ENCODE peak calls at places on chromosomes 13 and 19, in six cellular contexts. K is tibial artery, Q is left colon, P is COLO829, O is dorsolateral prefrontal cortex, R is sciatic nerve. X is an unnamed sample.

GRCh38 chr13:99150575-99151370 is 49.9 kb upstream of the UBAC2 start:
- DNase-seq in P (peak; percentile 61), O (no peak), Q (no peak), R (no peak), K (no peak), X (peak; percentile 53)

GRCh38 chr19:31512403-31512970 is 163.3 kb upstream of the TSHZ3 start:
- DNase-seq in P (no peak), R (no peak), O (no peak), K (no peak), Q (no peak), X (no peak)

GRCh38 chr19:49200238-49200862 is 42.8 kb downstream of the TRPM4 start:
- DNase-seq in R (no peak), K (no peak), Q (peak; percentile 47), O (no peak), P (peak; percentile 64), X (no peak)

GRCh38 chr19:33194884-33195710 is 967 bp downstream of the LRP3 start:
- DNase-seq in Q (no peak), K (no peak), P (no peak), R (no peak), O (no peak), X (no peak)

GRCh38 chr19:30752876-30753275 is 380.7 kb downstream of the ZNF536 start:
- DNase-seq in Q (no peak), P (no peak), O (no peak), R (no peak), K (no peak), X (no peak)

GRCh38 chr19:40807147-40808020 is 8.4 kb downstream of the EGLN2 start:
- DNase-seq in O (no peak), K (no peak), R (no peak), Q (no peak), P (no peak), X (no peak)

GRCh38 chr19:31167695-31168094 is 181.5 kb downstream of the TSHZ3 start:
- DNase-seq in O (no peak), K (no peak), R (no peak), Q (no peak), P (no peak), X (no peak)

GRCh38 chr13:36904219-36904618 is 15.8 kb downstream of the SMAD9 start:
- DNase-seq in R (no peak), K (no peak), P (no peak), Q (peak; percentile 39), O (no peak), X (no peak)

GRCh38 chr19:45976180-45976579 is 2.5 kb upstream of the NOVA2 start:
- DNase-seq in O (peak; percentile 62), P (no peak), Q (no peak), K (no peak), R (no peak), X (no peak)

GRCh38 chr19:31821346-31821745 is 472.1 kb upstream of the TSHZ3 start:
- DNase-seq in K (no peak), R (no peak), Q (no peak), O (no peak), P (no peak), X (no peak)

GRCh38 chr19:51570962-51571575 is at the start of gene ZNF175:
- DNase-seq in O (peak; percentile 97), P (peak; percentile 98), K (peak; percentile 97), R (peak; percentile 94), Q (peak; percentile 95), X (peak; percentile 93)

GRCh38 chr13:106685142-106685541 is 117.2 kb upstream of the ARGLU1 start:
- DNase-seq in Q (no peak), K (no peak), R (no peak), O (no peak), P (no peak), X (no peak)

GRCh38 chr13:88932950-88933349 is 1261.8 kb downstream of the SLITRK5 start:
- DNase-seq in Q (no peak), K (no peak), O (no peak), P (no peak), R (no peak), X (peak; percentile 4)

GRCh38 chr13:112431734-112432133 is 55.6 kb downstream of the SPACA7 start:
- DNase-seq in P (no peak), Q (no peak), R (no peak), O (no peak), K (no peak), X (no peak)

GRCh38 chr13:114225610-114226009 is 9.1 kb upstream of the CDC16 start:
- DNase-seq in P (no peak), R (no peak), Q (no peak), K (no peak), O (no peak), X (no peak)

GRCh38 chr13:30872685-30873443 is 33.2 kb upstream of the MEDAG start:
- DNase-seq in O (peak; percentile 33), K (peak; percentile 87), P (peak; percentile 92), R (peak; percentile 73), Q (peak; percentile 51), X (peak; percentile 91)

GRCh38 chr19:58291943-58292342 is 13.2 kb downstream of the ZNF8 start:
- DNase-seq in Q (no peak), K (no peak), O (no peak), R (no peak), P (no peak), X (no peak)

GRCh38 chr19:6038634-6039405 is 60.9 kb upstream of the RANBP3 start:
- DNase-seq in O (no peak), Q (no peak), R (peak; percentile 5), P (no peak), K (peak; percentile 33), X (no peak)

GRCh38 chr13:20001351-20001750 is 42.8 kb downstream of the ZMYM2 start:
- DNase-seq in R (no peak), O (no peak), P (no peak), K (no peak), Q (no peak), X (no peak)

GRCh38 chr13:68369739-68370138 is 1139.6 kb upstream of the PCDH9 start:
- DNase-seq in R (no peak), P (no peak), Q (no peak), O (no peak), K (no peak), X (peak; percentile 81)

GRCh38 chr13:42696191-42696590 is 85.2 kb upstream of the FAM216B start:
- DNase-seq in O (no peak), K (no peak), R (no peak), P (no peak), Q (no peak), X (peak; percentile 76)

GRCh38 chr13:33401238-33401637 is 115.7 kb upstream of the STARD13 start:
- DNase-seq in P (no peak), K (no peak), Q (peak; percentile 64), O (no peak), R (no peak), X (no peak)

GRCh38 chr13:99237981-99238662 is 20.1 kb downstream of the GPR18 start:
- DNase-seq in O (no peak), Q (no peak), P (no peak), R (no peak), K (no peak), X (no peak)

GRCh38 chr13:83151308-83151660 is 731.0 kb downstream of the SLITRK1 start:
- DNase-seq in R (no peak), P (no peak), O (no peak), K (no peak), Q (no peak), X (no peak)

GRCh38 chr13:69324109-69324886 is 783.3 kb upstream of the ATXN8OS start:
- DNase-seq in K (no peak), R (no peak), Q (no peak), O (no peak), P (peak; percentile 1), X (peak; percentile 40)

GRCh38 chr19:42294471-42295137 is 7.3 kb upstream of the PRR19 start:
- DNase-seq in P (no peak), O (no peak), K (no peak), R (no peak), Q (no peak), X (no peak)

GRCh38 chr13:93244918-93245280 is 18.3 kb downstream of the GPC6 start:
- DNase-seq in Q (no peak), K (no peak), R (no peak), O (no peak), P (no peak), X (peak; percentile 47)

X was measured in HT1080.